ENCODE peak calls at places on chromosome 11, in nine cellular contexts. One of them, this sample, is unnamed.

GRCh38 chr11:37841016-37841415 is 1243.0 kb upstream of the RAG2 start:
- DNase-seq in dorsolateral prefrontal cortex: no peak
- DNase-seq in activated T-cell treated with anti-CD3 and anti-CD28 coated beads for 1 hour: no peak
- DNase-seq in RWPE1: no peak
- DNase-seq in CMK: no peak
- DNase-seq in caudate nucleus: no peak
- DNase-seq in kidney: no peak
- DNase-seq in H9: no peak
- DNase-seq in CD8-positive, alpha-beta T cell: no peak
- DNase-seq in this sample: no peak

GRCh38 chr11:10498426-10499250 is 42.3 kb downstream of the RNF141 start:
- DNase-seq in H9: peak
- DNase-seq in dorsolateral prefrontal cortex: no peak
- DNase-seq in CMK: no peak
- DNase-seq in caudate nucleus: no peak
- DNase-seq in kidney: no peak
- DNase-seq in CD8-positive, alpha-beta T cell: no peak
- DNase-seq in activated T-cell treated with anti-CD3 and anti-CD28 coated beads for 1 hour: no peak
- DNase-seq in RWPE1: no peak
- DNase-seq in this sample: no peak

GRCh38 chr11:28049338-28050216 is 58.4 kb downstream of the KIF18A start:
- DNase-seq in caudate nucleus: no peak
- DNase-seq in RWPE1: peak
- DNase-seq in dorsolateral prefrontal cortex: no peak
- DNase-seq in H9: no peak
- DNase-seq in CMK: no peak
- DNase-seq in activated T-cell treated with anti-CD3 and anti-CD28 coated beads for 1 hour: no peak
- DNase-seq in CD8-positive, alpha-beta T cell: no peak
- DNase-seq in kidney: no peak
- DNase-seq in this sample: no peak

GRCh38 chr11:128707671-128708070 is 13.8 kb downstream of the FLI1 start:
- DNase-seq in caudate nucleus: no peak
- DNase-seq in H9: no peak
- DNase-seq in activated T-cell treated with anti-CD3 and anti-CD28 coated beads for 1 hour: no peak
- DNase-seq in RWPE1: no peak
- DNase-seq in CD8-positive, alpha-beta T cell: no peak
- DNase-seq in dorsolateral prefrontal cortex: no peak
- DNase-seq in CMK: no peak
- DNase-seq in kidney: no peak
- DNase-seq in this sample: no peak

GRCh38 chr11:121800704-121801516 is 315.1 kb downstream of the BLID start:
- DNase-seq in CMK: no peak
- DNase-seq in CD8-positive, alpha-beta T cell: no peak
- DNase-seq in dorsolateral prefrontal cortex: no peak
- DNase-seq in H9: peak
- DNase-seq in caudate nucleus: no peak
- DNase-seq in kidney: no peak
- DNase-seq in activated T-cell treated with anti-CD3 and anti-CD28 coated beads for 1 hour: no peak
- DNase-seq in RWPE1: no peak
- DNase-seq in this sample: no peak

GRCh38 chr11:35330924-35331323 is 88.4 kb downstream of the SLC1A2 start:
- DNase-seq in kidney: no peak
- DNase-seq in RWPE1: no peak
- DNase-seq in caudate nucleus: no peak
- DNase-seq in H9: no peak
- DNase-seq in activated T-cell treated with anti-CD3 and anti-CD28 coated beads for 1 hour: no peak
- DNase-seq in CD8-positive, alpha-beta T cell: peak
- DNase-seq in dorsolateral prefrontal cortex: no peak
- DNase-seq in CMK: no peak
- DNase-seq in this sample: no peak

GRCh38 chr11:855343-855674 is 12.7 kb downstream of the TSPAN4 start:
- DNase-seq in dorsolateral prefrontal cortex: no peak
- DNase-seq in caudate nucleus: no peak
- DNase-seq in RWPE1: no peak
- DNase-seq in activated T-cell treated with anti-CD3 and anti-CD28 coated beads for 1 hour: no peak
- DNase-seq in CD8-positive, alpha-beta T cell: no peak
- DNase-seq in kidney: no peak
- DNase-seq in CMK: no peak
- DNase-seq in H9: no peak
- DNase-seq in this sample: no peak

GRCh38 chr11:81497202-81497804 is 1236.4 kb downstream of the FAM181B start:
- DNase-seq in caudate nucleus: no peak
- DNase-seq in H9: no peak
- DNase-seq in activated T-cell treated with anti-CD3 and anti-CD28 coated beads for 1 hour: no peak
- DNase-seq in kidney: no peak
- DNase-seq in RWPE1: peak
- DNase-seq in CMK: peak
- DNase-seq in CD8-positive, alpha-beta T cell: no peak
- DNase-seq in dorsolateral prefrontal cortex: no peak
- DNase-seq in this sample: no peak

GRCh38 chr11:45902452-45903380 is 4.4 kb downstream of the FREY1 start:
- DNase-seq in activated T-cell treated with anti-CD3 and anti-CD28 coated beads for 1 hour: no peak
- DNase-seq in kidney: peak
- DNase-seq in H9: no peak
- DNase-seq in CD8-positive, alpha-beta T cell: no peak
- DNase-seq in RWPE1: no peak
- DNase-seq in caudate nucleus: no peak
- DNase-seq in dorsolateral prefrontal cortex: no peak
- DNase-seq in CMK: no peak
- DNase-seq in this sample: no peak

GRCh38 chr11:17848709-17849108 is 114.1 kb downstream of the KCNC1 start:
- DNase-seq in CD8-positive, alpha-beta T cell: no peak
- DNase-seq in RWPE1: no peak
- DNase-seq in dorsolateral prefrontal cortex: no peak
- DNase-seq in activated T-cell treated with anti-CD3 and anti-CD28 coated beads for 1 hour: no peak
- DNase-seq in caudate nucleus: no peak
- DNase-seq in H9: no peak
- DNase-seq in CMK: no peak
- DNase-seq in kidney: no peak
- DNase-seq in this sample: no peak

GRCh38 chr11:64485077-64485476 is 105.9 kb upstream of the SLC22A12 start:
- DNase-seq in RWPE1: no peak
- DNase-seq in kidney: no peak
- DNase-seq in activated T-cell treated with anti-CD3 and anti-CD28 coated beads for 1 hour: no peak
- DNase-seq in caudate nucleus: no peak
- DNase-seq in CMK: no peak
- DNase-seq in H9: no peak
- DNase-seq in CD8-positive, alpha-beta T cell: no peak
- DNase-seq in dorsolateral prefrontal cortex: no peak
- DNase-seq in this sample: no peak

GRCh38 chr11:73726825-73727224 is 34.0 kb downstream of the RAB6A start:
- DNase-seq in activated T-cell treated with anti-CD3 and anti-CD28 coated beads for 1 hour: no peak
- DNase-seq in H9: no peak
- DNase-seq in caudate nucleus: no peak
- DNase-seq in kidney: no peak
- DNase-seq in CMK: no peak
- DNase-seq in RWPE1: no peak
- DNase-seq in dorsolateral prefrontal cortex: no peak
- DNase-seq in CD8-positive, alpha-beta T cell: no peak
- DNase-seq in this sample: no peak

GRCh38 chr11:109033627-109034340 is 368.9 kb downstream of the DDX10 start:
- DNase-seq in dorsolateral prefrontal cortex: no peak
- DNase-seq in H9: no peak
- DNase-seq in RWPE1: no peak
- DNase-seq in CMK: no peak
- DNase-seq in kidney: no peak
- DNase-seq in CD8-positive, alpha-beta T cell: no peak
- DNase-seq in caudate nucleus: no peak
- DNase-seq in activated T-cell treated with anti-CD3 and anti-CD28 coated beads for 1 hour: no peak
- DNase-seq in this sample: no peak

GRCh38 chr11:65498042-65498726 is 661 bp upstream of the MALAT1 start:
- DNase-seq in caudate nucleus: peak
- DNase-seq in dorsolateral prefrontal cortex: peak
- DNase-seq in activated T-cell treated with anti-CD3 and anti-CD28 coated beads for 1 hour: peak
- DNase-seq in CMK: peak
- DNase-seq in H9: no peak
- DNase-seq in CD8-positive, alpha-beta T cell: peak
- DNase-seq in kidney: peak
- DNase-seq in RWPE1: no peak
- DNase-seq in this sample: no peak

GRCh38 chr11:35165416-35166368 is 26.7 kb downstream of the CD44 start:
- DNase-seq in kidney: no peak
- DNase-seq in H9: no peak
- DNase-seq in CD8-positive, alpha-beta T cell: peak
- DNase-seq in dorsolateral prefrontal cortex: no peak
- DNase-seq in caudate nucleus: no peak
- DNase-seq in activated T-cell treated with anti-CD3 and anti-CD28 coated beads for 1 hour: peak
- DNase-seq in RWPE1: peak
- DNase-seq in CMK: peak
- DNase-seq in this sample: no peak

GRCh38 chr11:33723238-33723881 is 12.9 kb downstream of the CD59 start:
- DNase-seq in CD8-positive, alpha-beta T cell: no peak
- DNase-seq in caudate nucleus: no peak
- DNase-seq in kidney: no peak
- DNase-seq in RWPE1: peak
- DNase-seq in H9: no peak
- DNase-seq in CMK: no peak
- DNase-seq in activated T-cell treated with anti-CD3 and anti-CD28 coated beads for 1 hour: no peak
- DNase-seq in dorsolateral prefrontal cortex: no peak
- DNase-seq in this sample: no peak

GRCh38 chr11:28463826-28464225 is 355.6 kb downstream of the METTL15 start:
- DNase-seq in RWPE1: no peak
- DNase-seq in activated T-cell treated with anti-CD3 and anti-CD28 coated beads for 1 hour: no peak
- DNase-seq in CD8-positive, alpha-beta T cell: no peak
- DNase-seq in CMK: no peak
- DNase-seq in kidney: no peak
- DNase-seq in caudate nucleus: no peak
- DNase-seq in H9: no peak
- DNase-seq in dorsolateral prefrontal cortex: no peak
- DNase-seq in this sample: no peak

GRCh38 chr11:130144721-130145327 is 14.8 kb upstream of the ST14 start:
- DNase-seq in RWPE1: no peak
- DNase-seq in kidney: no peak
- DNase-seq in dorsolateral prefrontal cortex: no peak
- DNase-seq in H9: no peak
- DNase-seq in activated T-cell treated with anti-CD3 and anti-CD28 coated beads for 1 hour: no peak
- DNase-seq in CMK: no peak
- DNase-seq in caudate nucleus: peak
- DNase-seq in CD8-positive, alpha-beta T cell: no peak
- DNase-seq in this sample: no peak

GRCh38 chr11:93169950-93170561 is 27.7 kb downstream of the SLC36A4 start:
- DNase-seq in RWPE1: peak
- DNase-seq in CMK: no peak
- DNase-seq in dorsolateral prefrontal cortex: no peak
- DNase-seq in CD8-positive, alpha-beta T cell: no peak
- DNase-seq in H9: no peak
- DNase-seq in caudate nucleus: no peak
- DNase-seq in kidney: no peak
- DNase-seq in activated T-cell treated with anti-CD3 and anti-CD28 coated beads for 1 hour: no peak
- DNase-seq in this sample: no peak

GRCh38 chr11:115182282-115182952 is 321.8 kb downstream of the CADM1 start:
- DNase-seq in caudate nucleus: no peak
- DNase-seq in CMK: no peak
- DNase-seq in CD8-positive, alpha-beta T cell: no peak
- DNase-seq in RWPE1: no peak
- DNase-seq in H9: no peak
- DNase-seq in activated T-cell treated with anti-CD3 and anti-CD28 coated beads for 1 hour: no peak
- DNase-seq in kidney: no peak
- DNase-seq in dorsolateral prefrontal cortex: no peak
- DNase-seq in this sample: no peak

GRCh38 chr11:1449516-1450270 is 36.9 kb downstream of the MOB2 start:
- DNase-seq in RWPE1: peak
- DNase-seq in kidney: no peak
- DNase-seq in H9: no peak
- DNase-seq in CD8-positive, alpha-beta T cell: no peak
- DNase-seq in caudate nucleus: no peak
- DNase-seq in activated T-cell treated with anti-CD3 and anti-CD28 coated beads for 1 hour: no peak
- DNase-seq in dorsolateral prefrontal cortex: no peak
- DNase-seq in CMK: no peak
- DNase-seq in this sample: no peak

GRCh38 chr11:116509566-116509965 is 263.2 kb downstream of the BUD13 start:
- DNase-seq in RWPE1: no peak
- DNase-seq in H9: peak
- DNase-seq in dorsolateral prefrontal cortex: no peak
- DNase-seq in kidney: no peak
- DNase-seq in caudate nucleus: no peak
- DNase-seq in activated T-cell treated with anti-CD3 and anti-CD28 coated beads for 1 hour: no peak
- DNase-seq in CMK: no peak
- DNase-seq in CD8-positive, alpha-beta T cell: no peak
- DNase-seq in this sample: no peak

GRCh38 chr11:30454108-30454507 is 131.2 kb downstream of the ARL14EP start:
- DNase-seq in dorsolateral prefrontal cortex: no peak
- DNase-seq in CMK: no peak
- DNase-seq in CD8-positive, alpha-beta T cell: no peak
- DNase-seq in RWPE1: no peak
- DNase-seq in kidney: no peak
- DNase-seq in activated T-cell treated with anti-CD3 and anti-CD28 coated beads for 1 hour: no peak
- DNase-seq in caudate nucleus: no peak
- DNase-seq in H9: no peak
- DNase-seq in this sample: no peak

GRCh38 chr11:102833731-102834130 is 9.7 kb downstream of the MMP3 start:
- DNase-seq in kidney: no peak
- DNase-seq in RWPE1: no peak
- DNase-seq in activated T-cell treated with anti-CD3 and anti-CD28 coated beads for 1 hour: no peak
- DNase-seq in dorsolateral prefrontal cortex: no peak
- DNase-seq in caudate nucleus: no peak
- DNase-seq in CD8-positive, alpha-beta T cell: no peak
- DNase-seq in H9: no peak
- DNase-seq in CMK: no peak
- DNase-seq in this sample: no peak

GRCh38 chr11:106988151-106988806 is 30.0 kb downstream of the GUCY1A2 start:
- DNase-seq in activated T-cell treated with anti-CD3 and anti-CD28 coated beads for 1 hour: no peak
- DNase-seq in kidney: no peak
- DNase-seq in RWPE1: peak
- DNase-seq in dorsolateral prefrontal cortex: no peak
- DNase-seq in CD8-positive, alpha-beta T cell: no peak
- DNase-seq in CMK: no peak
- DNase-seq in caudate nucleus: no peak
- DNase-seq in H9: no peak
- DNase-seq in this sample: no peak

GRCh38 chr11:72141066-72141465 is 5.5 kb downstream of the FOLR3 start:
- DNase-seq in RWPE1: peak
- DNase-seq in CD8-positive, alpha-beta T cell: no peak
- DNase-seq in caudate nucleus: no peak
- DNase-seq in activated T-cell treated with anti-CD3 and anti-CD28 coated beads for 1 hour: no peak
- DNase-seq in dorsolateral prefrontal cortex: no peak
- DNase-seq in H9: no peak
- DNase-seq in CMK: no peak
- DNase-seq in kidney: no peak
- DNase-seq in this sample: no peak

GRCh38 chr11:117232911-117233409 is 489 bp downstream of the RNF214 start:
- DNase-seq in activated T-cell treated with anti-CD3 and anti-CD28 coated beads for 1 hour: no peak
- DNase-seq in dorsolateral prefrontal cortex: no peak
- DNase-seq in kidney: peak
- DNase-seq in H9: peak
- DNase-seq in CMK: peak
- DNase-seq in RWPE1: peak
- DNase-seq in CD8-positive, alpha-beta T cell: no peak
- DNase-seq in caudate nucleus: no peak
- DNase-seq in this sample: no peak

GRCh38 chr11:61332266-61332822 is 561 bp downstream of the DDB1 start:
- DNase-seq in activated T-cell treated with anti-CD3 and anti-CD28 coated beads for 1 hour: no peak
- DNase-seq in RWPE1: peak
- DNase-seq in caudate nucleus: no peak
- DNase-seq in CD8-positive, alpha-beta T cell: no peak
- DNase-seq in H9: no peak
- DNase-seq in CMK: no peak
- DNase-seq in kidney: no peak
- DNase-seq in dorsolateral prefrontal cortex: no peak
- DNase-seq in this sample: no peak

This sample was measured in cerebellar nuclear complex.